ENCODE peak calls at places on chromosomes 2 and 18, in five cellular contexts. L, E, S, U and P are unnamed samples.

GRCh38 chr2:56801770-56802169 is 618.0 kb downstream of the CCDC85A start:
- DNase-seq in L (no peak), E (no peak), S (no peak), U (no peak), P (no peak)

GRCh38 chr2:159906315-159906714 is 108.3 kb upstream of the CD302 start:
- DNase-seq in L (no peak), E (no peak), S (no peak), U (no peak), P (no peak)

GRCh38 chr2:187971893-187972292 is 319.8 kb upstream of the GULP1 start:
- DNase-seq in L (no peak), E (no peak), S (no peak), U (no peak), P (no peak)

GRCh38 chr2:108243566-108243965 is 3.8 kb downstream of the SULT1C3 start:
- DNase-seq in L (no peak), E (no peak), S (no peak), U (no peak), P (no peak)

GRCh38 chr2:119960821-119961220 is 52.1 kb upstream of the EPB41L5 start:
- DNase-seq in L (no peak), E (no peak), S (no peak), U (no peak), P (no peak)

GRCh38 chr2:74835831-74836674 is 2.1 kb downstream of the HK2 start:
- DNase-seq in L (peak), E (peak), S (no peak), U (no peak), P (peak)

GRCh38 chr2:72931280-72931910 is 14.1 kb downstream of the EMX1 start:
- DNase-seq in L (no peak), E (no peak), S (no peak), U (no peak), P (no peak)

GRCh38 chr2:71460595-71461303 is 7.4 kb downstream of the DYSF start:
- DNase-seq in L (peak), E (no peak), S (peak), U (no peak), P (no peak)

GRCh38 chr2:27954771-27955384 is 64.3 kb downstream of the BABAM2 start:
- DNase-seq in L (no peak), E (no peak), S (no peak), U (peak), P (no peak)

GRCh38 chr18:65750421-65751144 is at the start of gene CDH7:
- DNase-seq in L (no peak), E (no peak), S (peak), U (no peak), P (no peak)

GRCh38 chr2:127095784-127096183 is 11.2 kb downstream of the BIN1 start:
- DNase-seq in L (no peak), E (no peak), S (no peak), U (no peak), P (no peak)

GRCh38 chr2:156598563-156598962 is 162.4 kb downstream of the GPD2 start:
- DNase-seq in L (no peak), E (no peak), S (no peak), U (no peak), P (no peak)

GRCh38 chr2:145652992-145653545 is 1133.2 kb upstream of the ZEB2 start:
- DNase-seq in L (no peak), E (no peak), S (no peak), U (no peak), P (no peak)

GRCh38 chr18:50429207-50429948 is 54.5 kb downstream of the SKA1 start:
- DNase-seq in L (peak), E (no peak), S (no peak), U (no peak), P (no peak)

GRCh38 chr2:43158259-43158880 is 68.0 kb downstream of the ZFP36L2 start:
- DNase-seq in L (no peak), E (no peak), S (no peak), U (no peak), P (no peak)

GRCh38 chr2:60540054-60540453 is 13.4 kb downstream of the BCL11A start:
- DNase-seq in L (no peak), E (no peak), S (no peak), U (no peak), P (no peak)

GRCh38 chr2:172949522-172949921 is 126.1 kb upstream of the MAP3K20 start:
- DNase-seq in L (no peak), E (no peak), S (no peak), U (no peak), P (no peak)

GRCh38 chr18:25164837-25165791 is 186.9 kb downstream of the ZNF521 start:
- DNase-seq in L (no peak), E (peak), S (no peak), U (no peak), P (peak)

GRCh38 chr18:67318651-67319050 is 197.9 kb downstream of the DSEL start:
- DNase-seq in L (no peak), E (no peak), S (no peak), U (no peak), P (no peak)

GRCh38 chr2:54084600-54084999 is 30.8 kb upstream of the ACYP2 start:
- DNase-seq in L (no peak), E (no peak), S (no peak), U (no peak), P (no peak)

GRCh38 chr18:48319796-48320638 is 89.2 kb downstream of the ZBTB7C start:
- DNase-seq in L (no peak), E (no peak), S (no peak), U (no peak), P (no peak)

DNA sequence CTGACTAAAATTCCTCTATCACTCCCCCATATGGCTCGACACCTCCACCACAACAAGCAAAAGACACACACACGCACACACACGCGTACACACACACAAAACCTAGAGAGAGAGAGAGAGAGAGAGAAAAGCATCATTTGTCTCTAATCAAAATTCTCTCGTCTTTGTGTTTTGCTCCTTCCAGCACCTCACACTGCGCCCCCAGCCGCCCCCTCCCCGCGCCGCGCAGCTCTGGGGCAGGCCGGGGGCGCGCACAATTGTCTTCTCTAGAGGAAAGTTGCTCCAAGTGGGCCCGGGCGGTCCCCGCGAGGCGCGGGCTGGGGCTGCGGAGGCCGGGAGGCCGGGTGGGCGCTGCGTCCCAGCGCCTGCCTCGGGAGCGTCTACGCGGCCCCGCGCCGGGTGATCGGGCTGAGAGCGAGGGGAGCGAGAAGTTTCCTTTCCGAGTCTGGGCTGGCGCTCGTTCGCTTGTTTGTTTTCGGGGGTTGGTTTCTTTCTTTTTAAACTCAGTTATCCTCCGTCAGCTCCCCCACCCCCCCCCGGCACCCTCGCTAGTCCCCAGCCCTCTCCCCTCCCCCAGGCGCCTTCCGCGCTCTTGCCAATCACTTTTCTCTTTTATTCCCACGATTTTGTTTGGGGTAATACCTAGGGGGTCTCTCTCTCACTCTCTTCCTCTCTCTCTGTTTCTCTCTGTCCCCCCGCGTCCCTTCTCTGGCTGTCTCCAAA is 4.1 kb downstream of the ZEB2 start:
- DNase-seq in L (peak), E (no peak), S (peak), U (no peak), P (no peak)
- TF ChIP-seq POLR2A in L (peak), E (no peak), S (no peak), U (no peak), P (no peak)

DNA sequence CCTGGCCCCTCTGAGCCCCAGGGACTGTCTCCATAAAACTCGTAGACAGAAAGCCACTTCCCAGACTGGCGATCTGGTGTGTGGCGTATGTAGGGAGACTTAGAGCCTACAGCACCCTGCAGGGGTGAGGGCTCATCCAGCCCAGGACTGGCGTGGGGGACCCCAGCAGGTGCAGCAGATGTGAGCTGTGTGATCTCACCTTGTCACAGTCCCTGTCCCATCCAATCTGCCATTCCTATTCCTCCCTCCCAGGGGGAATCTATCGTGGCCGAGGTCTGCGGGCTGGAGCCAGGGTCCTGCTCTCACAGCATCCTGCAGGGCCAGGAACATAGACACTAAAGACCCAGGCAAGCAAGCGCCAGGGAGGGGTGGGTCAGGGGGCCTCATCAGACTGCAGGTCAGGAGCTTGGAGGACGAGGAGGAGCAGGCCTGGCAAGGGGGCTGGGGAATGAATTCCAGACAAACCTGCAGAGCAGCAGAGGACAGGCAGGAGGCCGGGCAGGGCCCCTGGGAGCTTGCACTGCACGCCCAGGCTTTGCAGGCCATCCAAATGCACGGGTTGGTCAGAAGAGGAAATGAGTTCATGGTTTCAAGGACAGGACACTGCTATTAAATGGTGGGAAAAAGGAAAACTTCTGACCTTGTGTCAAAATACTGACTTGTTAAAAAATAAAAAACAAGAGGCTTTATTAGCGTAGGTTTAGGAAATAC is 32.5 kb downstream of the HS6ST1 start:
- DNase-seq in L (no peak), E (no peak), S (no peak), U (no peak), P (no peak)
- TF ChIP-seq POLR2AphosphoS5 in L (no peak), E (no peak), S (no peak), U (no peak), P (no peak)

DNA sequence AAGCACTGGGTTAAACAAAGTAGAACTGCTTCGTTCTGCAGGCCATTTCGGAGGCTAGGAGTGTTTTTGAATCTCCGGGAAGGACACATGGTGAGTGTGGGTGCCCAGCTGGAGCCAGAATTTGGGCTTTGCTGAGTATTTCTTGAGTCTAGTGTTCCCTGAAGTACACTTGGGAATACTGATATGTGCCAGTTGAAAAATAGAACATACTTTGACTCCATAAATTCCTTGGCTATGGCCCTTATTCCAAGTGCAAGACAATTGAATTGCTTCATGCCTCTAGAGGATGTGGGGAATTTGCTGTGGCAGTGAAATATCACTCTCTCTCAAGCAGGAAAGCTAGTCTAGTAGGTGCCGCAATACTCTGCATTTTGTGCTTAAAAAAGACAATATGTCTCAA is 330.0 kb downstream of the PTPRM start:
- DNase-seq in L (no peak), E (no peak), S (no peak), U (no peak), P (no peak)
- TF ChIP-seq TAF1 in L (no peak), E (no peak), S (no peak), U (no peak), P (no peak)

DNA sequence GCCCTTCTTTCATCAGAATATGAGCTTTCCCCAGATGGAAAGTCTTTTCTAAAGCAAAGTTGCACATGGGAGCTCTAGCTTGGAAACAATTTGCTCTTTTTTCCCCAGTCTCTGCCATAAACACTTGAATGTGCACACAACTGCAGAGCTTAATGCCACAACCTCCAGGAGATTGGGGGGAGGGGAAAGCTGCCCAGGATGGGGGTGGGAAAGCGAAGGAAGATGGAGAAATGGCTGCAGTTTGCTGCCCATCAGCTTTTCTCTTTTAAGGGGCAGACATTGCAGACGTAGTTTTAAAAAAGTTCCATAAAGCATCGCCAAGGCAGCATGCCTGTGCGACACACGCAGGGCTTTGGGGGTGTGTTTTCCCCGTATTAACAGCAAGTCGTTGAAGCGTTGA is 1.5 kb downstream of the ACKR3 start:
- DNase-seq in L (no peak), E (no peak), S (no peak), U (no peak), P (no peak)
- TF ChIP-seq POLR2A in L (no peak), E (no peak), S (no peak), U (no peak), P (no peak)